ENCODE peak calls at places on chromosomes 1 and 21, in ten cellular contexts. One of them, this sample, is unnamed.

GRCh38 chr1:177794316-177794991 is 175.4 kb downstream of the SEC16B start:
- DNase-seq in activated CD4-positive, alpha-beta T cell treated with anti-CD3 and anti-CD28 coated beads, Interleukin-2, amount 50 U/mL, for 24 hours: no peak
- DNase-seq in endodermal cell: peak
- DNase-seq in dermis microvascular lymphatic vessel endothelial cell: no peak
- DNase-seq in islet precursor cell: no peak
- DNase-seq in amniotic stem cell: no peak
- DNase-seq in NCI-H748 treated with DMSO at 0.1 percent for 48 hours: no peak
- DNase-seq in PC-3: no peak
- DNase-seq in nephron progenitor cell: no peak
- DNase-seq in Daoy: no peak
- DNase-seq in this sample: no peak

GRCh38 chr1:49389699-49390098 is 613.0 kb upstream of the BEND5 start:
- DNase-seq in activated CD4-positive, alpha-beta T cell treated with anti-CD3 and anti-CD28 coated beads, Interleukin-2, amount 50 U/mL, for 24 hours: no peak
- DNase-seq in endodermal cell: no peak
- DNase-seq in dermis microvascular lymphatic vessel endothelial cell: no peak
- DNase-seq in islet precursor cell: no peak
- DNase-seq in amniotic stem cell: no peak
- DNase-seq in NCI-H748 treated with DMSO at 0.1 percent for 48 hours: no peak
- DNase-seq in PC-3: no peak
- DNase-seq in nephron progenitor cell: no peak
- DNase-seq in Daoy: no peak
- DNase-seq in this sample: no peak

GRCh38 chr1:111988377-111988742 is 1.1 kb downstream of the KCND3 start:
- DNase-seq in activated CD4-positive, alpha-beta T cell treated with anti-CD3 and anti-CD28 coated beads, Interleukin-2, amount 50 U/mL, for 24 hours: no peak
- DNase-seq in endodermal cell: no peak
- DNase-seq in dermis microvascular lymphatic vessel endothelial cell: no peak
- DNase-seq in islet precursor cell: no peak
- DNase-seq in amniotic stem cell: no peak
- DNase-seq in NCI-H748 treated with DMSO at 0.1 percent for 48 hours: peak
- DNase-seq in PC-3: no peak
- DNase-seq in nephron progenitor cell: no peak
- DNase-seq in Daoy: no peak
- DNase-seq in this sample: no peak

GRCh38 chr21:29318354-29318753 is 19.6 kb downstream of the BACH1 start:
- DNase-seq in activated CD4-positive, alpha-beta T cell treated with anti-CD3 and anti-CD28 coated beads, Interleukin-2, amount 50 U/mL, for 24 hours: no peak
- DNase-seq in endodermal cell: no peak
- DNase-seq in dermis microvascular lymphatic vessel endothelial cell: no peak
- DNase-seq in islet precursor cell: no peak
- DNase-seq in amniotic stem cell: no peak
- DNase-seq in NCI-H748 treated with DMSO at 0.1 percent for 48 hours: no peak
- DNase-seq in PC-3: no peak
- DNase-seq in nephron progenitor cell: no peak
- DNase-seq in Daoy: no peak
- DNase-seq in this sample: no peak

GRCh38 chr1:13642306-13643004 is 57.5 kb upstream of the PRDM2 start:
- DNase-seq in activated CD4-positive, alpha-beta T cell treated with anti-CD3 and anti-CD28 coated beads, Interleukin-2, amount 50 U/mL, for 24 hours: no peak
- DNase-seq in endodermal cell: no peak
- DNase-seq in dermis microvascular lymphatic vessel endothelial cell: no peak
- DNase-seq in islet precursor cell: no peak
- DNase-seq in amniotic stem cell: no peak
- DNase-seq in NCI-H748 treated with DMSO at 0.1 percent for 48 hours: no peak
- DNase-seq in PC-3: no peak
- DNase-seq in nephron progenitor cell: no peak
- DNase-seq in Daoy: no peak
- DNase-seq in this sample: peak

GRCh38 chr1:202568466-202569196 is 141.6 kb downstream of the SYT2 start:
- DNase-seq in activated CD4-positive, alpha-beta T cell treated with anti-CD3 and anti-CD28 coated beads, Interleukin-2, amount 50 U/mL, for 24 hours: no peak
- DNase-seq in endodermal cell: no peak
- DNase-seq in dermis microvascular lymphatic vessel endothelial cell: no peak
- DNase-seq in islet precursor cell: no peak
- DNase-seq in amniotic stem cell: no peak
- DNase-seq in NCI-H748 treated with DMSO at 0.1 percent for 48 hours: no peak
- DNase-seq in PC-3: no peak
- DNase-seq in nephron progenitor cell: no peak
- DNase-seq in Daoy: no peak
- DNase-seq in this sample: peak

GRCh38 chr1:246647113-246647512 is 77.1 kb upstream of the SCCPDH start:
- DNase-seq in activated CD4-positive, alpha-beta T cell treated with anti-CD3 and anti-CD28 coated beads, Interleukin-2, amount 50 U/mL, for 24 hours: no peak
- DNase-seq in endodermal cell: peak
- DNase-seq in dermis microvascular lymphatic vessel endothelial cell: no peak
- DNase-seq in islet precursor cell: peak
- DNase-seq in amniotic stem cell: no peak
- DNase-seq in NCI-H748 treated with DMSO at 0.1 percent for 48 hours: no peak
- DNase-seq in PC-3: no peak
- DNase-seq in nephron progenitor cell: peak
- DNase-seq in Daoy: no peak
- DNase-seq in this sample: peak

GRCh38 chr21:21213297-21213696 is 215.1 kb downstream of the NCAM2 start:
- DNase-seq in activated CD4-positive, alpha-beta T cell treated with anti-CD3 and anti-CD28 coated beads, Interleukin-2, amount 50 U/mL, for 24 hours: no peak
- DNase-seq in endodermal cell: no peak
- DNase-seq in dermis microvascular lymphatic vessel endothelial cell: no peak
- DNase-seq in islet precursor cell: no peak
- DNase-seq in amniotic stem cell: no peak
- DNase-seq in NCI-H748 treated with DMSO at 0.1 percent for 48 hours: no peak
- DNase-seq in PC-3: no peak
- DNase-seq in nephron progenitor cell: no peak
- DNase-seq in Daoy: no peak
- DNase-seq in this sample: no peak

GRCh38 chr1:35835398-35835797 is 27.6 kb downstream of the AGO4 start:
- DNase-seq in activated CD4-positive, alpha-beta T cell treated with anti-CD3 and anti-CD28 coated beads, Interleukin-2, amount 50 U/mL, for 24 hours: no peak
- DNase-seq in endodermal cell: no peak
- DNase-seq in dermis microvascular lymphatic vessel endothelial cell: no peak
- DNase-seq in islet precursor cell: no peak
- DNase-seq in amniotic stem cell: no peak
- DNase-seq in NCI-H748 treated with DMSO at 0.1 percent for 48 hours: no peak
- DNase-seq in PC-3: no peak
- DNase-seq in nephron progenitor cell: no peak
- DNase-seq in Daoy: no peak
- DNase-seq in this sample: peak

GRCh38 chr1:202599669-202600431 is 110.4 kb downstream of the SYT2 start:
- DNase-seq in activated CD4-positive, alpha-beta T cell treated with anti-CD3 and anti-CD28 coated beads, Interleukin-2, amount 50 U/mL, for 24 hours: no peak
- DNase-seq in endodermal cell: peak
- DNase-seq in dermis microvascular lymphatic vessel endothelial cell: peak
- DNase-seq in islet precursor cell: peak
- DNase-seq in amniotic stem cell: peak
- DNase-seq in NCI-H748 treated with DMSO at 0.1 percent for 48 hours: no peak
- DNase-seq in PC-3: peak
- DNase-seq in nephron progenitor cell: peak
- DNase-seq in Daoy: peak
- DNase-seq in this sample: peak

GRCh38 chr1:151371340-151371739 is 1.2 kb downstream of the SELENBP1 start:
- DNase-seq in activated CD4-positive, alpha-beta T cell treated with anti-CD3 and anti-CD28 coated beads, Interleukin-2, amount 50 U/mL, for 24 hours: no peak
- DNase-seq in endodermal cell: no peak
- DNase-seq in dermis microvascular lymphatic vessel endothelial cell: no peak
- DNase-seq in islet precursor cell: no peak
- DNase-seq in amniotic stem cell: no peak
- DNase-seq in NCI-H748 treated with DMSO at 0.1 percent for 48 hours: no peak
- DNase-seq in PC-3: peak
- DNase-seq in nephron progenitor cell: no peak
- DNase-seq in Daoy: no peak
- DNase-seq in this sample: no peak

GRCh38 chr1:178093958-178094751 is at the start of gene RASAL2:
- DNase-seq in activated CD4-positive, alpha-beta T cell treated with anti-CD3 and anti-CD28 coated beads, Interleukin-2, amount 50 U/mL, for 24 hours: no peak
- DNase-seq in endodermal cell: peak
- DNase-seq in dermis microvascular lymphatic vessel endothelial cell: no peak
- DNase-seq in islet precursor cell: peak
- DNase-seq in amniotic stem cell: no peak
- DNase-seq in NCI-H748 treated with DMSO at 0.1 percent for 48 hours: peak
- DNase-seq in PC-3: peak
- DNase-seq in nephron progenitor cell: peak
- DNase-seq in Daoy: peak
- DNase-seq in this sample: peak

GRCh38 chr1:170680428-170680827 is 16.5 kb downstream of the PRRX1 start:
- DNase-seq in activated CD4-positive, alpha-beta T cell treated with anti-CD3 and anti-CD28 coated beads, Interleukin-2, amount 50 U/mL, for 24 hours: no peak
- DNase-seq in endodermal cell: no peak
- DNase-seq in dermis microvascular lymphatic vessel endothelial cell: no peak
- DNase-seq in islet precursor cell: no peak
- DNase-seq in amniotic stem cell: no peak
- DNase-seq in NCI-H748 treated with DMSO at 0.1 percent for 48 hours: no peak
- DNase-seq in PC-3: no peak
- DNase-seq in nephron progenitor cell: no peak
- DNase-seq in Daoy: no peak
- DNase-seq in this sample: no peak

GRCh38 chr1:44786138-44786840 is 1.7 kb downstream of the BEST4 start:
- DNase-seq in activated CD4-positive, alpha-beta T cell treated with anti-CD3 and anti-CD28 coated beads, Interleukin-2, amount 50 U/mL, for 24 hours: peak
- DNase-seq in endodermal cell: peak
- DNase-seq in dermis microvascular lymphatic vessel endothelial cell: no peak
- DNase-seq in islet precursor cell: peak
- DNase-seq in amniotic stem cell: no peak
- DNase-seq in NCI-H748 treated with DMSO at 0.1 percent for 48 hours: no peak
- DNase-seq in PC-3: peak
- DNase-seq in nephron progenitor cell: peak
- DNase-seq in Daoy: peak
- DNase-seq in this sample: peak

GRCh38 chr1:170385750-170386149 is 146.2 kb upstream of the GORAB start:
- DNase-seq in activated CD4-positive, alpha-beta T cell treated with anti-CD3 and anti-CD28 coated beads, Interleukin-2, amount 50 U/mL, for 24 hours: no peak
- DNase-seq in endodermal cell: no peak
- DNase-seq in dermis microvascular lymphatic vessel endothelial cell: no peak
- DNase-seq in islet precursor cell: no peak
- DNase-seq in amniotic stem cell: no peak
- DNase-seq in NCI-H748 treated with DMSO at 0.1 percent for 48 hours: no peak
- DNase-seq in PC-3: no peak
- DNase-seq in nephron progenitor cell: no peak
- DNase-seq in Daoy: no peak
- DNase-seq in this sample: no peak

GRCh38 chr1:116767782-116768382 is 13.7 kb downstream of the CD2 start:
- DNase-seq in activated CD4-positive, alpha-beta T cell treated with anti-CD3 and anti-CD28 coated beads, Interleukin-2, amount 50 U/mL, for 24 hours: no peak
- DNase-seq in endodermal cell: no peak
- DNase-seq in dermis microvascular lymphatic vessel endothelial cell: no peak
- DNase-seq in islet precursor cell: peak
- DNase-seq in amniotic stem cell: no peak
- DNase-seq in NCI-H748 treated with DMSO at 0.1 percent for 48 hours: no peak
- DNase-seq in PC-3: peak
- DNase-seq in nephron progenitor cell: no peak
- DNase-seq in Daoy: no peak
- DNase-seq in this sample: no peak

GRCh38 chr21:16536661-16537359 is 807.0 kb downstream of the USP25 start:
- DNase-seq in activated CD4-positive, alpha-beta T cell treated with anti-CD3 and anti-CD28 coated beads, Interleukin-2, amount 50 U/mL, for 24 hours: no peak
- DNase-seq in endodermal cell: no peak
- DNase-seq in dermis microvascular lymphatic vessel endothelial cell: peak
- DNase-seq in islet precursor cell: no peak
- DNase-seq in amniotic stem cell: no peak
- DNase-seq in NCI-H748 treated with DMSO at 0.1 percent for 48 hours: no peak
- DNase-seq in PC-3: peak
- DNase-seq in nephron progenitor cell: no peak
- DNase-seq in Daoy: peak
- DNase-seq in this sample: peak

GRCh38 chr1:66262233-66262632 is 271.7 kb upstream of the SGIP1 start:
- DNase-seq in activated CD4-positive, alpha-beta T cell treated with anti-CD3 and anti-CD28 coated beads, Interleukin-2, amount 50 U/mL, for 24 hours: no peak
- DNase-seq in endodermal cell: no peak
- DNase-seq in dermis microvascular lymphatic vessel endothelial cell: no peak
- DNase-seq in islet precursor cell: peak
- DNase-seq in amniotic stem cell: peak
- DNase-seq in NCI-H748 treated with DMSO at 0.1 percent for 48 hours: no peak
- DNase-seq in PC-3: peak
- DNase-seq in nephron progenitor cell: no peak
- DNase-seq in Daoy: peak
- DNase-seq in this sample: peak

GRCh38 chr1:16352842-16353535 is 709 bp upstream of the FBXO42 start:
- DNase-seq in activated CD4-positive, alpha-beta T cell treated with anti-CD3 and anti-CD28 coated beads, Interleukin-2, amount 50 U/mL, for 24 hours: no peak
- DNase-seq in endodermal cell: no peak
- DNase-seq in dermis microvascular lymphatic vessel endothelial cell: no peak
- DNase-seq in islet precursor cell: no peak
- DNase-seq in amniotic stem cell: no peak
- DNase-seq in NCI-H748 treated with DMSO at 0.1 percent for 48 hours: no peak
- DNase-seq in PC-3: peak
- DNase-seq in nephron progenitor cell: peak
- DNase-seq in Daoy: no peak
- DNase-seq in this sample: no peak

GRCh38 chr1:41476807-41477361 is 7.6 kb downstream of the EDN2 start:
- DNase-seq in activated CD4-positive, alpha-beta T cell treated with anti-CD3 and anti-CD28 coated beads, Interleukin-2, amount 50 U/mL, for 24 hours: no peak
- DNase-seq in endodermal cell: no peak
- DNase-seq in dermis microvascular lymphatic vessel endothelial cell: no peak
- DNase-seq in islet precursor cell: no peak
- DNase-seq in amniotic stem cell: no peak
- DNase-seq in NCI-H748 treated with DMSO at 0.1 percent for 48 hours: no peak
- DNase-seq in PC-3: no peak
- DNase-seq in nephron progenitor cell: no peak
- DNase-seq in Daoy: no peak
- DNase-seq in this sample: no peak

GRCh38 chr1:225470210-225470609 is 42.4 kb upstream of the LBR start:
- DNase-seq in activated CD4-positive, alpha-beta T cell treated with anti-CD3 and anti-CD28 coated beads, Interleukin-2, amount 50 U/mL, for 24 hours: no peak
- DNase-seq in endodermal cell: peak
- DNase-seq in dermis microvascular lymphatic vessel endothelial cell: no peak
- DNase-seq in islet precursor cell: no peak
- DNase-seq in amniotic stem cell: no peak
- DNase-seq in NCI-H748 treated with DMSO at 0.1 percent for 48 hours: no peak
- DNase-seq in PC-3: no peak
- DNase-seq in nephron progenitor cell: no peak
- DNase-seq in Daoy: no peak
- DNase-seq in this sample: no peak

GRCh38 chr1:172278478-172278877 is 142.0 kb upstream of the C1orf105 start:
- DNase-seq in activated CD4-positive, alpha-beta T cell treated with anti-CD3 and anti-CD28 coated beads, Interleukin-2, amount 50 U/mL, for 24 hours: no peak
- DNase-seq in endodermal cell: peak
- DNase-seq in dermis microvascular lymphatic vessel endothelial cell: no peak
- DNase-seq in islet precursor cell: no peak
- DNase-seq in amniotic stem cell: no peak
- DNase-seq in NCI-H748 treated with DMSO at 0.1 percent for 48 hours: no peak
- DNase-seq in PC-3: peak
- DNase-seq in nephron progenitor cell: no peak
- DNase-seq in Daoy: peak
- DNase-seq in this sample: peak

GRCh38 chr1:159532922-159533321 is 2.9 kb downstream of the OR10J5 start:
- DNase-seq in activated CD4-positive, alpha-beta T cell treated with anti-CD3 and anti-CD28 coated beads, Interleukin-2, amount 50 U/mL, for 24 hours: no peak
- DNase-seq in endodermal cell: no peak
- DNase-seq in dermis microvascular lymphatic vessel endothelial cell: no peak
- DNase-seq in islet precursor cell: no peak
- DNase-seq in amniotic stem cell: no peak
- DNase-seq in NCI-H748 treated with DMSO at 0.1 percent for 48 hours: no peak
- DNase-seq in PC-3: peak
- DNase-seq in nephron progenitor cell: no peak
- DNase-seq in Daoy: no peak
- DNase-seq in this sample: no peak

GRCh38 chr1:241592273-241592958 is 47.8 kb downstream of the CHML start:
- DNase-seq in activated CD4-positive, alpha-beta T cell treated with anti-CD3 and anti-CD28 coated beads, Interleukin-2, amount 50 U/mL, for 24 hours: no peak
- DNase-seq in endodermal cell: no peak
- DNase-seq in dermis microvascular lymphatic vessel endothelial cell: no peak
- DNase-seq in islet precursor cell: no peak
- DNase-seq in amniotic stem cell: peak
- DNase-seq in NCI-H748 treated with DMSO at 0.1 percent for 48 hours: no peak
- DNase-seq in PC-3: peak
- DNase-seq in nephron progenitor cell: no peak
- DNase-seq in Daoy: peak
- DNase-seq in this sample: no peak

GRCh38 chr1:232110281-232111090 is 483.9 kb downstream of the DISC1 start:
- DNase-seq in activated CD4-positive, alpha-beta T cell treated with anti-CD3 and anti-CD28 coated beads, Interleukin-2, amount 50 U/mL, for 24 hours: no peak
- DNase-seq in endodermal cell: peak
- DNase-seq in dermis microvascular lymphatic vessel endothelial cell: no peak
- DNase-seq in islet precursor cell: peak
- DNase-seq in amniotic stem cell: no peak
- DNase-seq in NCI-H748 treated with DMSO at 0.1 percent for 48 hours: no peak
- DNase-seq in PC-3: no peak
- DNase-seq in nephron progenitor cell: peak
- DNase-seq in Daoy: peak
- DNase-seq in this sample: no peak

GRCh38 chr1:245322673-245323072 is 167.9 kb downstream of the KIF26B start:
- DNase-seq in activated CD4-positive, alpha-beta T cell treated with anti-CD3 and anti-CD28 coated beads, Interleukin-2, amount 50 U/mL, for 24 hours: no peak
- DNase-seq in endodermal cell: no peak
- DNase-seq in dermis microvascular lymphatic vessel endothelial cell: no peak
- DNase-seq in islet precursor cell: no peak
- DNase-seq in amniotic stem cell: no peak
- DNase-seq in NCI-H748 treated with DMSO at 0.1 percent for 48 hours: no peak
- DNase-seq in PC-3: peak
- DNase-seq in nephron progenitor cell: no peak
- DNase-seq in Daoy: no peak
- DNase-seq in this sample: peak

GRCh38 chr21:39904457-39904856 is 37.2 kb downstream of the PCP4 start:
- DNase-seq in activated CD4-positive, alpha-beta T cell treated with anti-CD3 and anti-CD28 coated beads, Interleukin-2, amount 50 U/mL, for 24 hours: no peak
- DNase-seq in endodermal cell: no peak
- DNase-seq in dermis microvascular lymphatic vessel endothelial cell: no peak
- DNase-seq in islet precursor cell: peak
- DNase-seq in amniotic stem cell: no peak
- DNase-seq in NCI-H748 treated with DMSO at 0.1 percent for 48 hours: no peak
- DNase-seq in PC-3: no peak
- DNase-seq in nephron progenitor cell: no peak
- DNase-seq in Daoy: no peak
- DNase-seq in this sample: no peak

GRCh38 chr1:46005594-46005993 is 126.8 kb downstream of the PIK3R3 start:
- DNase-seq in activated CD4-positive, alpha-beta T cell treated with anti-CD3 and anti-CD28 coated beads, Interleukin-2, amount 50 U/mL, for 24 hours: no peak
- DNase-seq in endodermal cell: peak
- DNase-seq in dermis microvascular lymphatic vessel endothelial cell: no peak
- DNase-seq in islet precursor cell: peak
- DNase-seq in amniotic stem cell: no peak
- DNase-seq in NCI-H748 treated with DMSO at 0.1 percent for 48 hours: no peak
- DNase-seq in PC-3: no peak
- DNase-seq in nephron progenitor cell: no peak
- DNase-seq in Daoy: no peak
- DNase-seq in this sample: no peak